ENCODE peak calls at places on chromosomes 1 and 21, in eight cellular contexts. N is heart right ventricle; R is caudate nucleus; Q is fibroblast of lung; M is PC-9; C is esophagus muscularis mucosa; D is AG04450; S is CD4-positive, CD25-positive, alpha-beta regulatory T cell. K is an unnamed sample.

GRCh38 chr1:48114596-48115384 is 107.7 kb upstream of the SLC5A9 start:
- DNase-seq in M (no peak), C (no peak), R (no peak), S (no peak), D (no peak), N (no peak), Q (peak; percentile 6), K (no peak)

GRCh38 chr1:238409191-238409846 is 518.6 kb upstream of the ZP4 start:
- DNase-seq in R (no peak), C (no peak), Q (peak; percentile 62), S (no peak), M (no peak), D (peak; percentile 4), N (peak; percentile 7), K (no peak)

GRCh38 chr21:29376556-29376955 is 77.8 kb downstream of the BACH1 start:
- DNase-seq in N (peak; percentile 9), Q (peak; percentile 29), M (no peak), S (peak; percentile 87), R (no peak), C (no peak), D (no peak), K (peak; percentile 87)

GRCh38 chr1:47432071-47433036 is 5.5 kb upstream of the FOXD2 start:
- DNase-seq in D (no peak), C (no peak), Q (peak; percentile 74), N (peak; percentile 78), M (no peak), S (peak; percentile 82), R (peak; percentile 2), K (peak; percentile 82)

GRCh38 chr1:17009706-17010105 is 2.0 kb downstream of the ATP13A2 start:
- DNase-seq in Q (no peak), N (no peak), D (no peak), M (peak; percentile 68), R (no peak), C (no peak), S (no peak), K (no peak)

GRCh38 chr1:216815239-216815955 is 92.2 kb upstream of the ESRRG start:
- DNase-seq in M (no peak), D (peak; percentile 11), N (peak; percentile 45), S (no peak), Q (peak; percentile 91), R (no peak), C (no peak), K (no peak)

GRCh38 chr1:39047374-39048229 is 21.5 kb downstream of the NDUFS5 start:
- DNase-seq in S (no peak), R (no peak), D (peak; percentile 34), Q (peak; percentile 89), M (peak; percentile 38), N (no peak), C (peak; percentile 92), K (no peak)

GRCh38 chr1:210603123-210603522 is 274.4 kb downstream of the HHAT start:
- DNase-seq in N (no peak), M (no peak), S (no peak), D (no peak), C (no peak), Q (no peak), R (no peak), K (no peak)

GRCh38 chr1:234154320-234155251 is 218.7 kb upstream of the COA6 start:
- DNase-seq in R (peak; percentile 62), D (peak; percentile 48), S (peak; percentile 75), M (peak; percentile 59), N (peak; percentile 14), C (peak; percentile 53), Q (peak; percentile 73), K (peak; percentile 68)

GRCh38 chr1:4267381-4268261 is 367.5 kb upstream of the C1orf174 start:
- DNase-seq in D (no peak), R (no peak), M (no peak), N (no peak), Q (no peak), S (peak; percentile 81), C (peak; percentile 82), K (no peak)

GRCh38 chr21:35646606-35647005 is 413.7 kb downstream of the SETD4 start:
- DNase-seq in R (no peak), S (no peak), N (no peak), C (peak; percentile 42), M (no peak), Q (no peak), D (no peak), K (no peak)
- H3K27ac ChIP-seq in R (no peak overlapping the region), S (no peak overlapping the region), N (no peak overlapping the region), C (no peak overlapping the region), M (no peak overlapping the region), Q (no peak overlapping the region), D (no peak overlapping the region), K (no peak overlapping the region)

GRCh38 chr1:183215936-183216335 is 29.9 kb downstream of the LAMC2 start:
- DNase-seq in N (no peak), D (no peak), R (peak; percentile 86), C (no peak), Q (no peak), S (no peak), M (no peak), K (no peak)
- H3K27ac ChIP-seq in N (no peak overlapping the region), D (no peak overlapping the region), R (no peak overlapping the region), C (no peak overlapping the region), Q (no peak overlapping the region), S (no peak overlapping the region), M (no peak overlapping the region), K (no peak overlapping the region)

GRCh38 chr1:27569506-27570382 is 34.2 kb downstream of the AHDC1 start:
- DNase-seq in D (no peak), Q (no peak), N (no peak), M (no peak), C (no peak), R (no peak), S (no peak), K (no peak)
- H3K27ac ChIP-seq in D (no peak overlapping the region), Q (no peak overlapping the region), N (peak overlapping the region; percentile 95), M (no peak overlapping the region), C (peak overlapping the region; percentile 96), R (peak overlapping the region; percentile 40), S (peak overlapping the region; percentile 80), K (no peak overlapping the region)

GRCh38 chr21:44416193-44416592 is 39.1 kb upstream of the LRRC3 start:
- DNase-seq in C (no peak), Q (no peak), M (no peak), R (no peak), D (no peak), S (no peak), N (no peak), K (peak; percentile 4)

GRCh38 chr21:44414291-44415072 is 40.8 kb upstream of the LRRC3 start:
- DNase-seq in R (peak; percentile 10), D (no peak), S (no peak), M (no peak), C (no peak), Q (no peak), N (no peak), K (peak; percentile 2)

GRCh38 chr21:44418108-44418875 is 37.0 kb upstream of the LRRC3 start:
- DNase-seq in N (no peak), S (no peak), D (no peak), M (no peak), R (no peak), Q (no peak), C (no peak), K (peak; percentile 5)

GRCh38 chr21:44415073-44416025 is 40.0 kb upstream of the LRRC3 start:
- DNase-seq in M (peak; percentile 32), N (no peak), S (no peak), Q (no peak), C (no peak), D (no peak), R (no peak), K (peak; percentile 4)

GRCh38 chr21:44413566-44414290 is 41.6 kb upstream of the LRRC3 start:
- DNase-seq in N (no peak), C (no peak), M (no peak), S (no peak), Q (no peak), D (no peak), R (no peak), K (no peak)
- H3K27ac ChIP-seq in N (no peak overlapping the region), C (no peak overlapping the region), M (no peak overlapping the region), S (no peak overlapping the region), Q (no peak overlapping the region), D (no peak overlapping the region), R (no peak overlapping the region), K (no peak overlapping the region)

DNA sequence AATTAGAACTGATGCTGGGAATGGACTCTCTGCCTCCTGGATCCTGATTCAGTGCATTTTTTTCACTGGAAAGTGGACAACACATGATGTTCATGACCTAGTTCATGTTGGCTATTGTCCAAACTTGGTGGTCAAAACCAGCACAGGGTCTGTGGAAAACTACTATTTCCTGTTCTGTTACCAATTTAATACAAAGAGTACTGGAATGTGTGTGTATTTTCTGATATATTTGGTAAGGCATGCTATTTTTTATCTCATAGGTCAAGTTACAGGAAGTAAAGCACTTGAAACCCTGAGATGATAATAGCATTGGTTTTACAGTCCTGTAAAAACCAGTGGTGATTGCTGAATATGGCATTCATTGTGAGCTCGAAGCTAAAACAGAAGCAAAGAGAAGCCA is 89.9 kb downstream of the SGIP1 start:
- DNase-seq in N (no peak), Q (peak; percentile 19), D (no peak), S (no peak), R (no peak), C (no peak), M (no peak), K (no peak)
- H3K27ac ChIP-seq in N (peak overlapping the region; percentile 13), Q (peak overlapping the region; percentile 7), D (no peak overlapping the region), S (no peak overlapping the region), R (no peak overlapping the region), C (no peak overlapping the region), M (no peak overlapping the region), K (no peak overlapping the region)

DNA sequence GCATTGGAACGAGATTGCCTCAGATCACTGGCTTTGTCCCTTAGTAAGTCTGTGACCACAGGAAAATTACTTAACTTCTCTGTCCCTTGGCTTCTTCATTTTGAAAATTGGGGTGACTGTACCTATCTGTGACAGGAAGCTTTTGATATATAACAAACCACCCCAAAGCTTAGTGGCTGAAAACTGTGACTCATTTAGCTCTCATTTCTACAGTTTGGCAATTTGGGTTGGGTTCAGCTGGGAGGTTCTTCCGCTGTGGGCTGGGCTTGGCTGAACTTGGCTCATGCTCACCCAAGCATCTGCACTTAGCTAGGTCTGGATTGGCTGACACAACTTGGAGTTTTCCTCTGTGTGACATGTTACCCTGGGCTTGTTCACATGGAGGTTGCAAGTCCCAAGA is 14.0 kb downstream of the C1orf94 start:
- DNase-seq in R (no peak), D (no peak), Q (no peak), C (no peak), N (no peak), S (no peak), M (no peak), K (no peak)
- H3K27ac ChIP-seq in R (no peak overlapping the region), D (no peak overlapping the region), Q (no peak overlapping the region), C (no peak overlapping the region), N (no peak overlapping the region), S (no peak overlapping the region), M (no peak overlapping the region), K (no peak overlapping the region)

K was measured in WERI-Rb-1.